ENCODE peak calls at places on chromosomes 12 and 14, in seven cellular contexts. T is colonic mucosa; Y is heart right ventricle; F is bronchial epithelial cell; U is activated CD4-positive, CD25-positive, alpha-beta regulatory T cell treated with anti-CD3 and anti-CD28 coated beads, Interleukin-2, amount 50 U/mL, for 72 hours; G is mesendoderm; D is CD4-positive, alpha-beta memory T cell. O is an unnamed sample.

GRCh38 chr12:3580071-3580749 is 89.2 kb downstream of the PRMT8 start:
- DNase-seq in G (no peak), T (no peak), U (no peak), Y (no peak), D (no peak), F (no peak), O (no peak)

GRCh38 chr12:91210144-91210543 is 27.5 kb upstream of the DCN start:
- DNase-seq in T (no peak), Y (no peak), F (no peak), G (peak; percentile 54), U (no peak), D (no peak), O (no peak)

GRCh38 chr14:63224196-63224595 is 20.0 kb downstream of the RHOJ start:
- DNase-seq in D (no peak), T (no peak), G (no peak), Y (no peak), U (no peak), F (no peak), O (no peak)

GRCh38 chr12:90262261-90262660 is 553.6 kb upstream of the ATP2B1 start:
- DNase-seq in T (no peak), F (peak; percentile 44), Y (no peak), D (no peak), U (no peak), G (no peak), O (no peak)

GRCh38 chr12:101854747-101855146 is 22.6 kb upstream of the DRAM1 start:
- DNase-seq in D (no peak), U (no peak), Y (no peak), T (no peak), F (no peak), G (no peak), O (no peak)

GRCh38 chr14:52355016-52355430 is 40.9 kb downstream of the PTGER2 start:
- DNase-seq in Y (no peak), U (no peak), D (no peak), F (peak; percentile 94), T (no peak), G (no peak), O (peak; percentile 90)

GRCh38 chr12:117048585-117048904 is 50.7 kb downstream of the TESC start:
- DNase-seq in F (no peak), U (no peak), G (no peak), Y (no peak), D (no peak), T (no peak), O (no peak)

GRCh38 chr14:26200675-26201074 is 397.2 kb downstream of the NOVA1 start:
- DNase-seq in U (no peak), T (no peak), F (peak; percentile 59), G (no peak), Y (no peak), D (no peak), O (no peak)

GRCh38 chr14:94936411-94936892 is 166.5 kb upstream of the GSC start:
- DNase-seq in Y (peak; percentile 71), T (peak; percentile 58), U (no peak), D (no peak), G (no peak), F (no peak), O (peak; percentile 34)

GRCh38 chr14:104555621-104556255 is 23.8 kb upstream of the C14orf180 start:
- DNase-seq in D (no peak), U (no peak), T (no peak), Y (no peak), G (no peak), F (no peak), O (no peak)

GRCh38 chr12:116759783-116760581 is 21.9 kb downstream of the RNFT2 start:
- DNase-seq in Y (peak; percentile 42), F (no peak), D (peak; percentile 22), T (no peak), G (peak; percentile 84), U (no peak), O (no peak)

GRCh38 chr14:36976571-36977023 is 195.8 kb downstream of the SLC25A21 start:
- DNase-seq in U (no peak), Y (no peak), D (no peak), F (peak; percentile 88), T (no peak), G (peak; percentile 71), O (no peak)

GRCh38 chr12:58378038-58378437 is 436.7 kb downstream of the ATP23 start:
- DNase-seq in Y (no peak), D (no peak), G (no peak), F (no peak), T (no peak), U (no peak), O (no peak)

GRCh38 chr12:132197581-132198281 is 53.5 kb downstream of the NOC4L start:
- DNase-seq in G (no peak), Y (peak; percentile 66), U (no peak), T (no peak), D (no peak), F (no peak), O (no peak)

GRCh38 chr14:54647378-54647777 is 80.5 kb downstream of the SAMD4A start:
- DNase-seq in D (no peak), Y (no peak), F (no peak), T (no peak), U (no peak), G (no peak), O (no peak)

GRCh38 chr14:52402812-52403526 is 88.9 kb downstream of the PTGER2 start:
- DNase-seq in T (no peak), Y (no peak), G (no peak), F (peak; percentile 30), D (peak; percentile 52), U (no peak), O (no peak)

GRCh38 chr12:19957578-19957977 is 410.8 kb upstream of the PDE3A start:
- DNase-seq in D (no peak), T (no peak), U (no peak), G (no peak), F (no peak), Y (no peak), O (no peak)

GRCh38 chr12:113222730-113223531 is 1.7 kb downstream of the TPCN1 start:
- DNase-seq in G (no peak), Y (peak; percentile 57), T (peak; percentile 88), U (no peak), D (peak; percentile 22), F (peak; percentile 78), O (peak; percentile 58)

GRCh38 chr12:112514926-112515642 is 96.3 kb downstream of the PTPN11 start:
- DNase-seq in G (no peak), U (no peak), F (no peak), T (no peak), Y (no peak), D (no peak), O (peak; percentile 1)

GRCh38 chr14:67359319-67359774 is 257 bp downstream of the ATP6V1D start:
- DNase-seq in Y (peak; percentile 22), U (no peak), G (peak; percentile 66), T (no peak), D (no peak), F (peak; percentile 61), O (peak; percentile 6)

GRCh38 chr12:114404451-114405198 is 1.3 kb downstream of the TBX5 start:
- DNase-seq in D (no peak), Y (no peak), G (peak; percentile 47), U (no peak), T (no peak), F (no peak), O (no peak)

GRCh38 chr12:52275686-52276085 is 1.2 kb downstream of the KRT86 start:
- DNase-seq in G (no peak), T (no peak), U (peak; percentile 4), Y (no peak), F (no peak), D (no peak), O (no peak)

GRCh38 chr12:117033382-117034045 is 65.7 kb downstream of the TESC start:
- DNase-seq in G (no peak), T (no peak), Y (no peak), F (no peak), U (no peak), D (no peak), O (no peak)

GRCh38 chr14:91417134-91417982 is at the start of gene CCDC88C:
- DNase-seq in U (peak; percentile 80), T (peak; percentile 80), F (peak; percentile 40), Y (peak; percentile 68), D (peak; percentile 83), G (peak; percentile 70), O (no peak)

GRCh38 chr12:29863665-29864064 is 79.9 kb upstream of the TMTC1 start:
- DNase-seq in Y (no peak), T (no peak), F (no peak), D (no peak), G (peak; percentile 22), U (no peak), O (no peak)

GRCh38 chr14:75290851-75291250 is 12.2 kb downstream of the FOS start:
- DNase-seq in F (no peak), D (no peak), T (no peak), U (no peak), G (no peak), Y (no peak), O (no peak)

GRCh38 chr12:66197413-66198055 is 8.5 kb downstream of the IRAK3 start:
- DNase-seq in U (no peak), T (no peak), D (no peak), G (no peak), Y (no peak), F (no peak), O (no peak)

O was measured in BJ.